ENCODE peak calls at places on chromosome 1, in seven cellular contexts. One of them, this sample, is unnamed.

GRCh38 chr1:202682477-202682876 is 27.8 kb downstream of the SYT2 start:
- DNase-seq in pancreas: no peak
- DNase-seq in B cell: no peak
- DNase-seq in brain microvascular endothelial cell: no peak
- DNase-seq in lower lobe of right lung: no peak
- DNase-seq in left lung: no peak
- DNase-seq in foreskin fibroblast: no peak
- DNase-seq in this sample: no peak

GRCh38 chr1:93662481-93663190 is 19.0 kb downstream of the BCAR3 start:
- DNase-seq in pancreas: no peak
- DNase-seq in lower lobe of right lung: no peak
- DNase-seq in B cell: no peak
- DNase-seq in left lung: no peak
- DNase-seq in foreskin fibroblast: no peak
- DNase-seq in brain microvascular endothelial cell: peak
- DNase-seq in this sample: no peak

GRCh38 chr1:3138623-3139151 is 69.7 kb downstream of the PRDM16 start:
- DNase-seq in B cell: no peak
- DNase-seq in foreskin fibroblast: no peak
- DNase-seq in lower lobe of right lung: no peak
- DNase-seq in left lung: no peak
- DNase-seq in brain microvascular endothelial cell: no peak
- DNase-seq in pancreas: no peak
- DNase-seq in this sample: no peak

GRCh38 chr1:160925652-160926241 is 28.9 kb downstream of the ITLN2 start:
- DNase-seq in foreskin fibroblast: peak
- DNase-seq in brain microvascular endothelial cell: peak
- DNase-seq in left lung: no peak
- DNase-seq in B cell: no peak
- DNase-seq in pancreas: no peak
- DNase-seq in lower lobe of right lung: no peak
- DNase-seq in this sample: no peak

GRCh38 chr1:182740120-182740519 is 49.5 kb upstream of the NPL start:
- DNase-seq in brain microvascular endothelial cell: no peak
- DNase-seq in left lung: no peak
- DNase-seq in pancreas: no peak
- DNase-seq in foreskin fibroblast: no peak
- DNase-seq in lower lobe of right lung: no peak
- DNase-seq in B cell: no peak
- DNase-seq in this sample: no peak

GRCh38 chr1:75616436-75617433 is 5.8 kb upstream of the SLC44A5 start:
- DNase-seq in B cell: no peak
- DNase-seq in left lung: peak
- DNase-seq in lower lobe of right lung: no peak
- DNase-seq in foreskin fibroblast: peak
- DNase-seq in pancreas: no peak
- DNase-seq in brain microvascular endothelial cell: peak
- DNase-seq in this sample: no peak

GRCh38 chr1:25556791-25557476 is 13.5 kb downstream of the LDLRAP1 start:
- DNase-seq in pancreas: no peak
- DNase-seq in brain microvascular endothelial cell: no peak
- DNase-seq in B cell: no peak
- DNase-seq in lower lobe of right lung: no peak
- DNase-seq in left lung: peak
- DNase-seq in foreskin fibroblast: no peak
- DNase-seq in this sample: no peak

GRCh38 chr1:80624682-80625081 is 1176.1 kb upstream of the ADGRL2 start:
- DNase-seq in foreskin fibroblast: no peak
- DNase-seq in brain microvascular endothelial cell: no peak
- DNase-seq in pancreas: no peak
- DNase-seq in B cell: no peak
- DNase-seq in lower lobe of right lung: no peak
- DNase-seq in left lung: no peak
- DNase-seq in this sample: no peak

GRCh38 chr1:225578247-225578646 is 74.7 kb downstream of the ENAH start:
- DNase-seq in foreskin fibroblast: no peak
- DNase-seq in lower lobe of right lung: no peak
- DNase-seq in left lung: no peak
- DNase-seq in pancreas: no peak
- DNase-seq in brain microvascular endothelial cell: no peak
- DNase-seq in B cell: no peak
- DNase-seq in this sample: no peak

GRCh38 chr1:114002492-114003290 is 23.4 kb downstream of the OLFML3 start:
- DNase-seq in left lung: no peak
- DNase-seq in B cell: no peak
- DNase-seq in foreskin fibroblast: peak
- DNase-seq in lower lobe of right lung: no peak
- DNase-seq in pancreas: no peak
- DNase-seq in brain microvascular endothelial cell: peak
- DNase-seq in this sample: no peak

GRCh38 chr1:184932319-184932718 is 42.0 kb downstream of the NIBAN1 start:
- DNase-seq in left lung: no peak
- DNase-seq in brain microvascular endothelial cell: no peak
- DNase-seq in lower lobe of right lung: no peak
- DNase-seq in B cell: no peak
- DNase-seq in foreskin fibroblast: no peak
- DNase-seq in pancreas: no peak
- DNase-seq in this sample: no peak

GRCh38 chr1:246106342-246106763 is 400.7 kb downstream of the SMYD3 start:
- DNase-seq in pancreas: no peak
- DNase-seq in foreskin fibroblast: no peak
- DNase-seq in B cell: no peak
- DNase-seq in left lung: no peak
- DNase-seq in brain microvascular endothelial cell: no peak
- DNase-seq in lower lobe of right lung: no peak
- DNase-seq in this sample: no peak

GRCh38 chr1:221766210-221766609 is 24.3 kb upstream of the DUSP10 start:
- DNase-seq in pancreas: no peak
- DNase-seq in lower lobe of right lung: no peak
- DNase-seq in brain microvascular endothelial cell: no peak
- DNase-seq in B cell: no peak
- DNase-seq in left lung: no peak
- DNase-seq in foreskin fibroblast: peak
- DNase-seq in this sample: no peak

GRCh38 chr1:54889132-54889725 is 2.2 kb upstream of the DHCR24 start:
- DNase-seq in foreskin fibroblast: no peak
- DNase-seq in lower lobe of right lung: no peak
- DNase-seq in B cell: no peak
- DNase-seq in pancreas: no peak
- DNase-seq in brain microvascular endothelial cell: no peak
- DNase-seq in left lung: no peak
- DNase-seq in this sample: no peak

GRCh38 chr1:46394108-46394871 is at the start of gene FAAH:
- DNase-seq in lower lobe of right lung: peak
- DNase-seq in pancreas: peak
- DNase-seq in left lung: peak
- DNase-seq in brain microvascular endothelial cell: no peak
- DNase-seq in B cell: no peak
- DNase-seq in foreskin fibroblast: no peak
- DNase-seq in this sample: peak

GRCh38 chr1:162381941-162382750 is 618 bp downstream of the C1orf226 start:
- DNase-seq in pancreas: no peak
- DNase-seq in left lung: no peak
- DNase-seq in foreskin fibroblast: no peak
- DNase-seq in lower lobe of right lung: no peak
- DNase-seq in brain microvascular endothelial cell: no peak
- DNase-seq in B cell: no peak
- DNase-seq in this sample: no peak

GRCh38 chr1:22509815-22510214 is 53.5 kb upstream of the EPHA8 start:
- DNase-seq in left lung: no peak
- DNase-seq in lower lobe of right lung: no peak
- DNase-seq in B cell: no peak
- DNase-seq in brain microvascular endothelial cell: no peak
- DNase-seq in pancreas: no peak
- DNase-seq in foreskin fibroblast: no peak
- DNase-seq in this sample: no peak

GRCh38 chr1:159172599-159173291 is 1.3 kb downstream of the CADM3 start:
- DNase-seq in lower lobe of right lung: no peak
- DNase-seq in brain microvascular endothelial cell: no peak
- DNase-seq in left lung: no peak
- DNase-seq in pancreas: no peak
- DNase-seq in B cell: no peak
- DNase-seq in foreskin fibroblast: no peak
- DNase-seq in this sample: no peak

GRCh38 chr1:230867119-230867902 is 1.0 kb downstream of the C1orf198 start:
- DNase-seq in left lung: no peak
- DNase-seq in lower lobe of right lung: no peak
- DNase-seq in pancreas: no peak
- DNase-seq in foreskin fibroblast: no peak
- DNase-seq in B cell: no peak
- DNase-seq in brain microvascular endothelial cell: no peak
- DNase-seq in this sample: no peak

GRCh38 chr1:203625623-203626189 is 926 bp upstream of the ATP2B4 start:
- DNase-seq in pancreas: peak
- DNase-seq in foreskin fibroblast: no peak
- DNase-seq in brain microvascular endothelial cell: peak
- DNase-seq in B cell: peak
- DNase-seq in lower lobe of right lung: no peak
- DNase-seq in left lung: no peak
- DNase-seq in this sample: peak

GRCh38 chr1:16612332-16613172 is 812 bp downstream of the NBPF1 start:
- DNase-seq in B cell: peak
- DNase-seq in pancreas: no peak
- DNase-seq in left lung: peak
- DNase-seq in lower lobe of right lung: peak
- DNase-seq in foreskin fibroblast: peak
- DNase-seq in brain microvascular endothelial cell: peak
- DNase-seq in this sample: no peak

GRCh38 chr1:47986741-47987140 is 10.4 kb downstream of the TRABD2B start:
- DNase-seq in left lung: peak
- DNase-seq in pancreas: no peak
- DNase-seq in B cell: no peak
- DNase-seq in foreskin fibroblast: no peak
- DNase-seq in brain microvascular endothelial cell: no peak
- DNase-seq in lower lobe of right lung: no peak
- DNase-seq in this sample: no peak

GRCh38 chr1:59290173-59290954 is 6.5 kb upstream of the FGGY start:
- DNase-seq in brain microvascular endothelial cell: peak
- DNase-seq in pancreas: peak
- DNase-seq in foreskin fibroblast: no peak
- DNase-seq in lower lobe of right lung: peak
- DNase-seq in B cell: no peak
- DNase-seq in left lung: no peak
- DNase-seq in this sample: no peak
- TF ChIP-seq CTCF in brain microvascular endothelial cell: peak
- TF ChIP-seq CTCF in pancreas: peak
- TF ChIP-seq CTCF in foreskin fibroblast: peak
- TF ChIP-seq CTCF in lower lobe of right lung: peak
- TF ChIP-seq CTCF in B cell: peak
- TF ChIP-seq CTCF in left lung: peak
- TF ChIP-seq CTCF in this sample: no peak

GRCh38 chr1:37448185-37448584 is 26.2 kb upstream of the ZC3H12A start:
- DNase-seq in lower lobe of right lung: no peak
- DNase-seq in pancreas: no peak
- DNase-seq in B cell: no peak
- DNase-seq in foreskin fibroblast: no peak
- DNase-seq in left lung: no peak
- DNase-seq in brain microvascular endothelial cell: no peak
- DNase-seq in this sample: no peak
- TF ChIP-seq CTCF in lower lobe of right lung: no peak
- TF ChIP-seq CTCF in pancreas: no peak
- TF ChIP-seq CTCF in B cell: no peak
- TF ChIP-seq CTCF in foreskin fibroblast: no peak
- TF ChIP-seq CTCF in left lung: no peak
- TF ChIP-seq CTCF in brain microvascular endothelial cell: no peak
- TF ChIP-seq CTCF in this sample: no peak

GRCh38 chr1:207827488-207827830 is 75.6 kb downstream of the CD46 start:
- DNase-seq in B cell: no peak
- DNase-seq in left lung: no peak
- DNase-seq in lower lobe of right lung: no peak
- DNase-seq in pancreas: no peak
- DNase-seq in foreskin fibroblast: no peak
- DNase-seq in brain microvascular endothelial cell: no peak
- DNase-seq in this sample: no peak

GRCh38 chr1:207826557-207827487 is 75.0 kb downstream of the CD46 start:
- DNase-seq in lower lobe of right lung: no peak
- DNase-seq in brain microvascular endothelial cell: no peak
- DNase-seq in B cell: no peak
- DNase-seq in pancreas: no peak
- DNase-seq in foreskin fibroblast: no peak
- DNase-seq in left lung: no peak
- DNase-seq in this sample: no peak

GRCh38 chr1:207828046-207828445 is 76.2 kb downstream of the CD46 start:
- DNase-seq in B cell: no peak
- DNase-seq in foreskin fibroblast: no peak
- DNase-seq in left lung: no peak
- DNase-seq in pancreas: no peak
- DNase-seq in lower lobe of right lung: no peak
- DNase-seq in brain microvascular endothelial cell: no peak
- DNase-seq in this sample: no peak

GRCh38 chr1:207829576-207829975 is 77.7 kb downstream of the CD46 start:
- DNase-seq in foreskin fibroblast: no peak
- DNase-seq in left lung: no peak
- DNase-seq in brain microvascular endothelial cell: no peak
- DNase-seq in pancreas: no peak
- DNase-seq in B cell: no peak
- DNase-seq in lower lobe of right lung: no peak
- DNase-seq in this sample: no peak

GRCh38 chr1:207828485-207829158 is 76.8 kb downstream of the CD46 start:
- DNase-seq in B cell: peak
- DNase-seq in pancreas: peak
- DNase-seq in left lung: peak
- DNase-seq in foreskin fibroblast: peak
- DNase-seq in brain microvascular endothelial cell: peak
- DNase-seq in lower lobe of right lung: peak
- DNase-seq in this sample: peak
- TF ChIP-seq CTCF in B cell: peak
- TF ChIP-seq CTCF in pancreas: peak
- TF ChIP-seq CTCF in left lung: peak
- TF ChIP-seq CTCF in foreskin fibroblast: peak
- TF ChIP-seq CTCF in brain microvascular endothelial cell: peak
- TF ChIP-seq CTCF in lower lobe of right lung: peak
- TF ChIP-seq CTCF in this sample: peak

DNA sequence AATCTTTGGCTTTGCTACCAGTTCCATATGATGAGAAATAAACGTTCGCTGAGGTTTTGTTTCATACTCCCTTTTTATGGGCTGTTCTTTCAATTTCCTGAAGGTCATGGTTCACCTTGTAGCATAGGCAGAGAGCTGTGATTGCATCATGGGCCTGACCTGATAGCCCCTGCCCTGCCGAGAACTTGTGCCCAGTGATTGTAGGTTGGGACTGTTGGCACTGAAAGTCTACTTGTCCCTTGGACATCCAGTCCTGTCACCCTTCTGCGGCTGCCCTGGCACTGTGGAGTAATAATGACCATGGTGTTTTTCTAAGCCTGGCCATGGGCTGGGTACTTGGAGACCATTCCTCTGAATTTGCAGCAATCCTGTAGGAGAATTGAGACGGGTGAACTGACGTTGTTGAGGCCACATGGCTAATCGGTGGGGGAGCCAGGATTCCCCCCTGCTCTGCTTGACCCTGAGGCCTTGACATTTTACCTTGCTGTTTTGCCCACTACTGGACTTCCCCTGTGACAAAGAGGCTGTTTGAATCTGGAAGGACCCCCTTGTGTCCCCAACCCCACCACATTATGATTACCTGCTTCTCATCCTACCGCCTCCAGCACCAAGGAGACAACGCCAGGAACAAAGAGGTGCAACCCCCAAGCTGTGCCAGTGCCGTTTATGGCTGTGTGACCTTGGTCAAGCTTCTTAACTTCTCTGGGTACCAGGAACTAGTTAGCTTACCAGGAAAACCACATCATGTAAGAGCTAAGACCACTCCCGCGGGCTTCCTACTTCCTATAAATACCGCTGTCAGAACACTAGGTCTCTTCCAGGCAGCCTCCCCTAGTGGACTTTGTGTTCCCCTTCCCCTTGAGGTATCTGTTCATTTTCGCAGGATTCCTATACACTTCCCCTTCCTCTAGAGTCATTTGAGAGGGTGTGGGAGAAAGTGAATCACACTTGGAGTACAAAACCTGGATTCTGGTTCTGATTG is 23.4 kb downstream of the SESN2 start:
- DNase-seq in brain microvascular endothelial cell: no peak
- DNase-seq in pancreas: no peak
- DNase-seq in foreskin fibroblast: no peak
- DNase-seq in left lung: no peak
- DNase-seq in B cell: no peak
- DNase-seq in lower lobe of right lung: peak
- DNase-seq in this sample: no peak
- TF ChIP-seq CTCF in brain microvascular endothelial cell: no peak
- TF ChIP-seq CTCF in pancreas: no peak
- TF ChIP-seq CTCF in foreskin fibroblast: no peak
- TF ChIP-seq CTCF in left lung: no peak
- TF ChIP-seq CTCF in B cell: no peak
- TF ChIP-seq CTCF in lower lobe of right lung: no peak
- TF ChIP-seq CTCF in this sample: no peak